ENCODE peak calls at places on chromosome 21, in ten cellular contexts. One of them, this sample, is unnamed.

GRCh38 chr21:28099296-28099695 is 893.4 kb downstream of the LTN1 start:
- DNase-seq in A549: no peak
- DNase-seq in K562: no peak
- DNase-seq in IMR-90: peak
- DNase-seq in right lobe of liver: no peak
- DNase-seq in body of pancreas: peak
- DNase-seq in breast epithelium: no peak
- DNase-seq in stomach: no peak
- DNase-seq in tibial nerve: no peak
- DNase-seq in HCT116: no peak
- DNase-seq in this sample: peak

GRCh38 chr21:18275740-18276139 is 31.1 kb downstream of the CHODL start:
- DNase-seq in A549: no peak
- DNase-seq in K562: no peak
- DNase-seq in IMR-90: no peak
- DNase-seq in right lobe of liver: no peak
- DNase-seq in body of pancreas: no peak
- DNase-seq in breast epithelium: no peak
- DNase-seq in stomach: no peak
- DNase-seq in tibial nerve: no peak
- DNase-seq in HCT116: no peak
- DNase-seq in this sample: no peak

GRCh38 chr21:33383056-33383888 is 19.9 kb upstream of the IFNGR2 start:
- DNase-seq in A549: peak
- DNase-seq in K562: peak
- DNase-seq in IMR-90: peak
- DNase-seq in right lobe of liver: peak
- DNase-seq in body of pancreas: peak
- DNase-seq in breast epithelium: peak
- DNase-seq in stomach: peak
- DNase-seq in tibial nerve: peak
- DNase-seq in HCT116: peak
- DNase-seq in this sample: peak

GRCh38 chr21:31298618-31299269 is 45.3 kb downstream of the TIAM1 start:
- DNase-seq in A549: no peak
- DNase-seq in K562: no peak
- DNase-seq in IMR-90: no peak
- DNase-seq in right lobe of liver: no peak
- DNase-seq in body of pancreas: no peak
- DNase-seq in breast epithelium: no peak
- DNase-seq in stomach: no peak
- DNase-seq in tibial nerve: no peak
- DNase-seq in HCT116: no peak
- DNase-seq in this sample: no peak

GRCh38 chr21:32524010-32524719 is 61.2 kb downstream of the TCP10L start:
- DNase-seq in A549: no peak
- DNase-seq in K562: no peak
- DNase-seq in IMR-90: peak
- DNase-seq in right lobe of liver: peak
- DNase-seq in body of pancreas: no peak
- DNase-seq in breast epithelium: no peak
- DNase-seq in stomach: no peak
- DNase-seq in tibial nerve: no peak
- DNase-seq in HCT116: no peak
- DNase-seq in this sample: no peak

GRCh38 chr21:33171584-33172169 is 58.1 kb upstream of the IFNAR2 start:
- DNase-seq in A549: no peak
- DNase-seq in K562: no peak
- DNase-seq in IMR-90: no peak
- DNase-seq in right lobe of liver: no peak
- DNase-seq in body of pancreas: no peak
- DNase-seq in breast epithelium: no peak
- DNase-seq in stomach: no peak
- DNase-seq in tibial nerve: no peak
- DNase-seq in HCT116: no peak
- DNase-seq in this sample: no peak

GRCh38 chr21:17436626-17437111 is 76.2 kb upstream of the CXADR start:
- DNase-seq in A549: no peak
- DNase-seq in K562: no peak
- DNase-seq in IMR-90: no peak
- DNase-seq in right lobe of liver: no peak
- DNase-seq in body of pancreas: no peak
- DNase-seq in breast epithelium: no peak
- DNase-seq in stomach: no peak
- DNase-seq in tibial nerve: no peak
- DNase-seq in HCT116: no peak
- DNase-seq in this sample: no peak

GRCh38 chr21:23541571-23541970 is 2065.7 kb downstream of the MRPL39 start:
- DNase-seq in A549: no peak
- DNase-seq in K562: no peak
- DNase-seq in IMR-90: no peak
- DNase-seq in right lobe of liver: no peak
- DNase-seq in body of pancreas: no peak
- DNase-seq in breast epithelium: no peak
- DNase-seq in stomach: no peak
- DNase-seq in tibial nerve: no peak
- DNase-seq in HCT116: no peak
- DNase-seq in this sample: no peak

GRCh38 chr21:38349111-38349746 is 92.4 kb downstream of the KCNJ15 start:
- DNase-seq in A549: no peak
- DNase-seq in K562: no peak
- DNase-seq in IMR-90: peak
- DNase-seq in right lobe of liver: no peak
- DNase-seq in body of pancreas: no peak
- DNase-seq in breast epithelium: no peak
- DNase-seq in stomach: no peak
- DNase-seq in tibial nerve: no peak
- DNase-seq in HCT116: no peak
- DNase-seq in this sample: no peak

GRCh38 chr21:34965200-34966174 is 83.6 kb downstream of the RUNX1 start:
- DNase-seq in A549: peak
- DNase-seq in K562: no peak
- DNase-seq in IMR-90: peak
- DNase-seq in right lobe of liver: no peak
- DNase-seq in body of pancreas: no peak
- DNase-seq in breast epithelium: no peak
- DNase-seq in stomach: no peak
- DNase-seq in tibial nerve: no peak
- DNase-seq in HCT116: no peak
- DNase-seq in this sample: no peak

GRCh38 chr21:35825954-35826353 is 234.4 kb downstream of the SETD4 start:
- DNase-seq in A549: no peak
- DNase-seq in K562: no peak
- DNase-seq in IMR-90: no peak
- DNase-seq in right lobe of liver: no peak
- DNase-seq in body of pancreas: no peak
- DNase-seq in breast epithelium: no peak
- DNase-seq in stomach: no peak
- DNase-seq in tibial nerve: no peak
- DNase-seq in HCT116: no peak
- DNase-seq in this sample: no peak

GRCh38 chr21:27502801-27503200 is 535.9 kb upstream of the ADAMTS5 start:
- DNase-seq in A549: no peak
- DNase-seq in K562: no peak
- DNase-seq in IMR-90: no peak
- DNase-seq in right lobe of liver: no peak
- DNase-seq in body of pancreas: no peak
- DNase-seq in breast epithelium: no peak
- DNase-seq in stomach: no peak
- DNase-seq in tibial nerve: no peak
- DNase-seq in HCT116: no peak
- DNase-seq in this sample: no peak

GRCh38 chr21:35441868-35442582 is 392.9 kb upstream of the RUNX1 start:
- DNase-seq in A549: no peak
- DNase-seq in K562: no peak
- DNase-seq in IMR-90: no peak
- DNase-seq in right lobe of liver: no peak
- DNase-seq in body of pancreas: no peak
- DNase-seq in breast epithelium: no peak
- DNase-seq in stomach: no peak
- DNase-seq in tibial nerve: no peak
- DNase-seq in HCT116: no peak
- DNase-seq in this sample: no peak

GRCh38 chr21:27269646-27270045 is 302.8 kb upstream of the ADAMTS5 start:
- DNase-seq in A549: no peak
- DNase-seq in K562: no peak
- DNase-seq in IMR-90: peak
- DNase-seq in right lobe of liver: no peak
- DNase-seq in body of pancreas: no peak
- DNase-seq in breast epithelium: no peak
- DNase-seq in stomach: no peak
- DNase-seq in tibial nerve: no peak
- DNase-seq in HCT116: no peak
- DNase-seq in this sample: no peak

GRCh38 chr21:36663033-36663855 is 35.7 kb upstream of the SIM2 start:
- DNase-seq in A549: no peak
- DNase-seq in K562: no peak
- DNase-seq in IMR-90: peak
- DNase-seq in right lobe of liver: no peak
- DNase-seq in body of pancreas: no peak
- DNase-seq in breast epithelium: no peak
- DNase-seq in stomach: no peak
- DNase-seq in tibial nerve: no peak
- DNase-seq in HCT116: no peak
- DNase-seq in this sample: no peak

GRCh38 chr21:34875830-34876229 is 173.3 kb downstream of the RUNX1 start:
- DNase-seq in A549: no peak
- DNase-seq in K562: no peak
- DNase-seq in IMR-90: peak
- DNase-seq in right lobe of liver: no peak
- DNase-seq in body of pancreas: no peak
- DNase-seq in breast epithelium: no peak
- DNase-seq in stomach: no peak
- DNase-seq in tibial nerve: no peak
- DNase-seq in HCT116: no peak
- DNase-seq in this sample: no peak

GRCh38 chr21:41678016-41678935 is 88.6 kb downstream of the RIPK4 start:
- DNase-seq in A549: peak
- DNase-seq in K562: no peak
- DNase-seq in IMR-90: peak
- DNase-seq in right lobe of liver: peak
- DNase-seq in body of pancreas: peak
- DNase-seq in breast epithelium: peak
- DNase-seq in stomach: peak
- DNase-seq in tibial nerve: no peak
- DNase-seq in HCT116: peak
- DNase-seq in this sample: no peak
- H3K27ac ChIP-seq in A549: peak
- H3K27ac ChIP-seq in K562: no peak
- H3K27ac ChIP-seq in IMR-90: no peak
- H3K27ac ChIP-seq in right lobe of liver: peak
- H3K27ac ChIP-seq in body of pancreas: peak
- H3K27ac ChIP-seq in breast epithelium: peak
- H3K27ac ChIP-seq in stomach: peak
- H3K27ac ChIP-seq in tibial nerve: peak
- H3K27ac ChIP-seq in HCT116: peak
- H3K27ac ChIP-seq in this sample: no peak

GRCh38 chr21:45325206-45326168 is 37.8 kb upstream of the POFUT2 start:
- DNase-seq in A549: no peak
- DNase-seq in K562: no peak
- DNase-seq in IMR-90: no peak
- DNase-seq in right lobe of liver: no peak
- DNase-seq in body of pancreas: no peak
- DNase-seq in breast epithelium: no peak
- DNase-seq in stomach: no peak
- DNase-seq in tibial nerve: no peak
- DNase-seq in HCT116: no peak
- DNase-seq in this sample: no peak
- TF ChIP-seq POLR2A in A549: no peak
- TF ChIP-seq POLR2A in K562: no peak
- TF ChIP-seq POLR2A in IMR-90: no peak
- TF ChIP-seq POLR2A in right lobe of liver: no peak
- TF ChIP-seq POLR2A in body of pancreas: no peak
- TF ChIP-seq POLR2A in breast epithelium: no peak
- TF ChIP-seq POLR2A in stomach: no peak
- TF ChIP-seq POLR2A in tibial nerve: no peak
- TF ChIP-seq POLR2A in HCT116: no peak
- TF ChIP-seq POLR2A in this sample: no peak

DNA sequence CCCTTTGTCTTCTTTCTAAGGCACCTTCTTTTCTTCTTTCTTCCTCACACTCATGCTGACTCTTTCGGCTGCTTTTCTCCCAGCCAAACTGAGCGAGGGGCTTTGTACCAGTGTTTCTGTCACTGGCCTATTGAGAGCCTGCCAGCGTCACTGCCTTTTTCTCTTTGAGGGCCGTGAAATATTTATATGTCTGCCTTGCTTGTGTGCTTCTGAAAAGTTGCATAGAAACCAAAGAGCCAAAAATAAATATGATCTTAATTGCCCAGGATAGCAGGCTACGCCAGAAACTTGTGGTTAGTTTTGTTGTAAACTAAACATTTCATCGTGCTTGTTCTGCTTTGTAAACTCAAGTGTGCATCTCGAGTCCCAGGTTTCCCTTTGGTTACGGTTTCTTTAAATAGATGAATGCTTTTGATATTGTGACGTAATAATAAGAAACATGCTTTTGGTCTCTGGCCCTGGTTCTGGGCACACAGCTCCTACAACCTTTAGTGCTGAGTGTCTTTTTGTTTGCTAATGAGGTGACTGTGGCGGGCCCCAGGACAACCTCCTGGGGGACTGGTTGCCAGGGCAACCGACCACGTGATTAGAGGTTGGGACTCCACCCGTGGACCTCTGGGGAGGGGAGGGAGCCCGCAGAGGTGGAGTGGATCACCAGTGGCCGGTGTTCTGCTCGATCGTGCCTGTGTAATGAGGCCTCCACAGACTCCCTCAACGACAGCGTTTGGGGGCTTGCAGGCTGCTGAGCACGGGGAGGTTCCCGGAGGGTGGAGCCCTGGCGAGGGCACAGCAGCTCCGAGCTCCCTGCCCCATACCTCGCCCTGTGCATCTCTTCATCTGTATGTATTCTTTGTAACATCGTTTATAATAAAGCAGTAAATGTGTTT is 10.9 kb downstream of the SLC37A1 start:
- DNase-seq in A549: no peak
- DNase-seq in K562: no peak
- DNase-seq in IMR-90: peak
- DNase-seq in right lobe of liver: no peak
- DNase-seq in body of pancreas: peak
- DNase-seq in breast epithelium: peak
- DNase-seq in stomach: peak
- DNase-seq in tibial nerve: peak
- DNase-seq in HCT116: no peak
- DNase-seq in this sample: no peak
- H3K27ac ChIP-seq in A549: no peak
- H3K27ac ChIP-seq in K562: no peak
- H3K27ac ChIP-seq in IMR-90: no peak
- H3K27ac ChIP-seq in right lobe of liver: peak
- H3K27ac ChIP-seq in body of pancreas: peak
- H3K27ac ChIP-seq in breast epithelium: peak
- H3K27ac ChIP-seq in stomach: peak
- H3K27ac ChIP-seq in tibial nerve: peak
- H3K27ac ChIP-seq in HCT116: no peak
- H3K27ac ChIP-seq in this sample: peak

DNA sequence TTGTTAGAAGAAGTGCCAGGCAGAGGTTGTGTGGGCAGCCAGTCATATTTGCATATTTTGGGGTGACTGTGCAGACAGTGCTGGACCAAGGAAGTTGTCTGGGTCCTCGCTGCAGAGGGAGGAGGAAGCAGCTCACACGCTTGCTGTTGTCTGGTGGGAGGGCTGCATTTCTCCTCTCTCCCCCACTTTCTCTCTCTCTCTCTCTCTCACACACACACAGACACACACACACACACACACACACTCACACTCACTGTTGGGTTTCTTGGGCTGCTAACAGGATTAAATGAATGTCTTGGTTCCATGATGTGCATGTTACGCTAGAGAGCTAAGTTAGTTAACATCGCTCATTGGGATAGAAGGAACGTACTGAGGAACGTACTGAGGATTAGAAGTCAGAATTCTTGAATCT is 72.9 kb downstream of the AGPAT3 start:
- DNase-seq in A549: no peak
- DNase-seq in K562: no peak
- DNase-seq in IMR-90: no peak
- DNase-seq in right lobe of liver: no peak
- DNase-seq in body of pancreas: no peak
- DNase-seq in breast epithelium: no peak
- DNase-seq in stomach: no peak
- DNase-seq in tibial nerve: no peak
- DNase-seq in HCT116: no peak
- DNase-seq in this sample: no peak
- TF ChIP-seq POLR2A in A549: no peak
- TF ChIP-seq POLR2A in K562: no peak
- TF ChIP-seq POLR2A in IMR-90: no peak
- TF ChIP-seq POLR2A in right lobe of liver: no peak
- TF ChIP-seq POLR2A in body of pancreas: no peak
- TF ChIP-seq POLR2A in breast epithelium: no peak
- TF ChIP-seq POLR2A in stomach: no peak
- TF ChIP-seq POLR2A in tibial nerve: no peak
- TF ChIP-seq POLR2A in HCT116: no peak
- TF ChIP-seq POLR2A in this sample: no peak

This sample was measured in gastrocnemius medialis.